ENCODE peak calls at places on chromosomes 13 and 19, in nine cellular contexts. L is IMR-90, D is NB4, I is Peyer's patch, R is prostate gland, B is upper lobe of left lung, K is gastrocnemius medialis, N is A549, W is body of pancreas. O is an unnamed sample.

GRCh38 chr13:46529509-46529908 is 23.5 kb upstream of the LRCH1 start:
- DNase-seq in W (no peak), K (no peak), L (no peak), R (no peak), D (no peak), N (no peak), I (no peak), B (no peak), O (no peak)

GRCh38 chr13:52695856-52696255 is 43.2 kb downstream of the SUGT1 start:
- DNase-seq in B (no peak), I (no peak), K (no peak), R (no peak), L (peak), D (peak), N (no peak), W (no peak), O (no peak)

GRCh38 chr19:27974082-27974513 is 1238.9 kb downstream of the UQCRFS1 start:
- DNase-seq in K (no peak), D (peak), L (no peak), R (no peak), W (peak), N (peak), I (no peak), B (no peak), O (no peak)

GRCh38 chr19:53581871-53582279 is 43.9 kb downstream of the ZNF331 start:
- DNase-seq in W (no peak), B (no peak), K (no peak), I (no peak), L (no peak), D (no peak), R (no peak), N (no peak), O (no peak)

GRCh38 chr13:30443957-30444404 is 21.7 kb downstream of the UBE2L5 start:
- DNase-seq in R (no peak), B (peak), N (no peak), L (no peak), D (peak), K (no peak), I (peak), W (no peak), O (no peak)

GRCh38 chr19:19535311-19536191 is 2.5 kb upstream of the CILP2 start:
- DNase-seq in B (peak), D (no peak), R (no peak), L (no peak), W (no peak), N (no peak), I (no peak), K (no peak), O (no peak)

GRCh38 chr19:51188227-51188559 is 36.7 kb upstream of the CD33 start:
- DNase-seq in N (no peak), D (no peak), L (no peak), B (no peak), I (no peak), K (no peak), W (no peak), R (no peak), O (no peak)

GRCh38 chr13:33075996-33076395 is 59.8 kb downstream of the KL start:
- DNase-seq in L (no peak), W (no peak), I (no peak), K (no peak), B (no peak), D (no peak), N (no peak), R (no peak), O (no peak)

GRCh38 chr19:391199-391557 is 17.8 kb downstream of the C2CD4C start:
- DNase-seq in K (no peak), W (no peak), L (no peak), B (no peak), D (no peak), N (no peak), I (no peak), R (no peak), O (no peak)

GRCh38 chr19:48064509-48064908 is 20.6 kb upstream of the CABP5 start:
- DNase-seq in N (no peak), W (no peak), D (no peak), L (peak), K (no peak), I (no peak), B (no peak), R (no peak), O (no peak)

GRCh38 chr13:94335786-94336357 is 143.6 kb downstream of the DCT start:
- DNase-seq in D (no peak), I (no peak), B (no peak), K (no peak), W (no peak), R (no peak), L (peak), N (no peak), O (no peak)

GRCh38 chr13:28583661-28584091 is 75.3 kb upstream of the POMP start:
- DNase-seq in D (peak), I (no peak), L (peak), B (no peak), R (no peak), W (no peak), K (no peak), N (no peak), O (no peak)
- H3K4me3 ChIP-seq in D (no peak), I (no peak), L (no peak), B (no peak), R (no peak), W (no peak), K (no peak), N (no peak), O (no peak)

GRCh38 chr19:3977242-3978143 is 6.6 kb upstream of the DAPK3 start:
- DNase-seq in D (peak), K (no peak), R (no peak), L (no peak), W (no peak), N (no peak), B (peak), I (no peak), O (peak)
- TF ChIP-seq POLR2A in D (no peak), K (no peak), R (no peak), L (no peak), W (no peak), N (no peak), B (no peak), I (no peak), O (no peak)

DNA sequence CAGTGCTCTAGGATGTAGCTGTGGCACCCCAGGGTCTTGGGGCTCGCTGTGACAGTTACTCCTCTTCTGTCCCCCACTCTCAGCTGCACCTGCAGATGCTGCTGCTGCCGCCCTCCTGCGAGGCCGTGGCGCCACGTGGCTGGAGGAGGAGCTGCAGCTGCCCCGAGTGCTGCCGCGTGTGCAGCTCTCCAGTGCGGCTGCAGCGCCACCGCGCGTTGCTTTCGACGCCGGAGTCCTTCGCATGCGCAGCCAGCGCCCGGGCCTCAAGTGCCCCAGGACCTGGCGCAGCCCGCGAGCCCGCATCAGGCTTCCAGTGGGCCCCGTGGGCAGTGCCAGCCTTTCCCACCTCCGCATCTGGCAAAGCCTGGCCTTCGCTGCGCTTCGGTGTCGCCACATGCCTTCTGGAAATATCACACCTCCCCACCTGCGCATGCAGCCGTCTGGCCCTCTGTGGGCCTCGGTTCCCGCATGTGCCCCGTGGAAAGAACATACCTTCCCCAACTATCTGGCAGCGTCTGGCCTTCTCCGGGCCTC is 692 bp upstream of the ZNF580 start:
- DNase-seq in R (peak), B (peak), W (peak), D (no peak), L (peak), K (peak), N (no peak), I (peak), O (no peak)
- TF ChIP-seq CTCF in R (peak), B (peak), W (peak), D (no peak), L (peak), K (peak), N (no peak), I (no peak), O (peak)

DNA sequence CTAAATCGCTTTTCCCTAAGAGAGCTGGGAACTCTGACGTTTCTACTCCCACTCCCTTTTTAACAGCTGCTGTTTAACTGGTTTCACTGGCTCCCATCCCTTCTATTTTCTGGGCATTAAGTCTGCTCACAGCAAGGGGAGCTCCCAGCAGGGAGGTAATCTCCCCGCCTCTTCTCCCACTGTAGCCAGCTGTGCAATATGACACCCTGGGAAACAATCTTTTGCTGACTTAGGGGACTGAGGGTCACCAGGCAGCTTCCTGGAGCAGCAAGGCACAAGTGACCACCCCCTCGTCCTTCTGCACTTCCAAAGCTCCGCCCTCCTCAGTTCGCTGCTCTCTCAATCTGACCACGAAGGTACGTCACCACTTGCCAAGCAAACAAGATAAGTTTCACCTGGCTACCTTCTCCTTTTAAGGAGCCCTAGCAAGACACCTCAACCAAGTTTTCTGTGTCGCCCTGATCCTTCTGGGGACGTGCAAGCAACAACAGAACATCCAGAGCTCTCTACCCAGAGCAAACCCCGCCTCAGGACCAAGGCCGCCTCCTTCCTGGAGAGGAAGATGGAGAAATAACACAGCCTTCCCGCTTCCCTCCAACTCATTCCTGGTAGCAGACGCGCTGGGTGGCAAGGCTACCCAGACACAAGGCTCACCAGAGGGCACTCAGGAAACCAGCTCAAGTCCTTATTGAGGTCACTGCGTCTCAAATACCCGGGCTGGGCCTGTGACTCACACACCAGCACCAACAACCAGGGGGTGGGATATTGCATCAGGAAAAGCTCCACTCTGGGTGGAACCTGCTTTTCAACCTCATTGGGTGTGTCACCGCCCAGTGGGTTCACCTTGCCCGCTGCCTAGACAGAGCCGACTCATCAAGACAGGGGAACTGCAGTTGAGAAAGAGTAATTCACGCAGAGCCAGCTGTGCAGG is 92.4 kb downstream of the STK24 start:
- DNase-seq in N (peak), I (peak), R (peak), B (no peak), K (peak), D (peak), L (peak), W (peak), O (peak)
- H3K4me3 ChIP-seq in N (peak), I (no peak), R (no peak), B (peak), K (peak), D (no peak), L (no peak), W (no peak), O (no peak)

DNA sequence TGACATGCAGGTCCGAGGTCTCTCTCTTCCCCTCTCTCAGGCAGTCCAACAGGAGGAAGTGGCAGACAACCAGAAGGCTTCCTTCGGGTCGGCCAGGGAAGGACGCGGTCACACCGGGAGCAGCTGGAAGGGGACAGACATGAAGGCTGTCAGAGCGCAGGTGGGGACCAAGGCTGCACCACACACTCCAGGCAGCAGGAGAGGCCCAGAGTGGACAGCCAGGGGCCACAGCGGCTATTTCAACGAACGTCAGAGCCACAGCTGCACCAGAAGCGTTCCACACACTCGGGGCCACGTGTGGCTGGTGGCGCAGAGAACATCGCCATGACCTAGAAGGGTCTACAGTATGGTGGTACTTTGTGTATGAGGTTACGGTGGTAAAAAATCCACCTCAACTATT is 16.0 kb upstream of the SLC39A3 start:
- DNase-seq in K (no peak), W (no peak), L (no peak), R (no peak), I (no peak), D (no peak), B (peak), N (no peak), O (no peak)
- TF ChIP-seq POLR2A in K (no peak), W (no peak), L (no peak), R (no peak), I (no peak), D (no peak), B (no peak), N (no peak), O (no peak)

GRCh38 chr13:100273576-100273975 is 184.7 kb downstream of the PCCA start:
- DNase-seq in D (peak), R (no peak), I (no peak), N (no peak), L (no peak), W (no peak), B (no peak), K (no peak), O (no peak)
- TF ChIP-seq CTCF in D (no peak), R (no peak), I (no peak), N (no peak), L (no peak), W (no peak), B (no peak), K (no peak), O (no peak)

GRCh38 chr19:18160792-18161690 is 8.1 kb downstream of the PIK3R2 start:
- DNase-seq in N (peak), K (no peak), L (peak), W (peak), D (peak), R (peak), B (peak), I (peak), O (peak)
- H3K4me3 ChIP-seq in N (peak), K (peak), L (peak), W (no peak), D (no peak), R (peak), B (peak), I (peak), O (peak)

O was measured in uterus.